ENCODE peak calls at places on chromosomes 1 and 21, in eight cellular contexts. One of them, this sample, is unnamed.
A peak's percentile ranks its signal among the peaks of the same experiment; 100 is the strongest.

GRCh38 chr1:43034195-43034658 is 75.6 kb upstream of the SLC2A1 start:
- DNase-seq in progenitor cell of endocrine pancreas: no peak
- DNase-seq in psoas muscle: no peak
- DNase-seq in astrocyte of the spinal cord: no peak
- DNase-seq in cardiac fibroblast: no peak
- DNase-seq in IMR-90: no peak
- DNase-seq in MM.1S: no peak
- DNase-seq in thoracic aorta: no peak
- DNase-seq in this sample: no peak

GRCh38 chr1:181100015-181100905 is 11.8 kb downstream of the IER5 start:
- DNase-seq in psoas muscle: no peak
- DNase-seq in cardiac fibroblast: no peak
- DNase-seq in thoracic aorta: no peak
- DNase-seq in MM.1S: no peak
- DNase-seq in progenitor cell of endocrine pancreas: no peak
- DNase-seq in astrocyte of the spinal cord: no peak
- DNase-seq in IMR-90: no peak
- DNase-seq in this sample: no peak

GRCh38 chr1:25768999-25769398 is 31.0 kb upstream of the SELENON start:
- DNase-seq in progenitor cell of endocrine pancreas: no peak
- DNase-seq in thoracic aorta: no peak
- DNase-seq in MM.1S: no peak
- DNase-seq in astrocyte of the spinal cord: no peak
- DNase-seq in psoas muscle: no peak
- DNase-seq in IMR-90: no peak
- DNase-seq in cardiac fibroblast: no peak
- DNase-seq in this sample: no peak

GRCh38 chr1:229869225-229869624 is 197.8 kb upstream of the GALNT2 start:
- DNase-seq in thoracic aorta: no peak
- DNase-seq in progenitor cell of endocrine pancreas: no peak
- DNase-seq in cardiac fibroblast: no peak
- DNase-seq in psoas muscle: no peak
- DNase-seq in astrocyte of the spinal cord: peak; percentile 50
- DNase-seq in IMR-90: no peak
- DNase-seq in MM.1S: no peak
- DNase-seq in this sample: no peak

GRCh38 chr1:169100208-169100882 is 6.1 kb upstream of the ATP1B1 start:
- DNase-seq in thoracic aorta: no peak
- DNase-seq in MM.1S: no peak
- DNase-seq in cardiac fibroblast: no peak
- DNase-seq in progenitor cell of endocrine pancreas: no peak
- DNase-seq in psoas muscle: no peak
- DNase-seq in astrocyte of the spinal cord: no peak
- DNase-seq in IMR-90: no peak
- DNase-seq in this sample: no peak

GRCh38 chr1:33657833-33658232 is 185.4 kb downstream of the ZSCAN20 start:
- DNase-seq in cardiac fibroblast: no peak
- DNase-seq in thoracic aorta: no peak
- DNase-seq in astrocyte of the spinal cord: no peak
- DNase-seq in IMR-90: no peak
- DNase-seq in MM.1S: no peak
- DNase-seq in progenitor cell of endocrine pancreas: no peak
- DNase-seq in psoas muscle: no peak
- DNase-seq in this sample: no peak

GRCh38 chr21:33396436-33396835 is 6.8 kb upstream of the IFNGR2 start:
- DNase-seq in IMR-90: no peak
- DNase-seq in psoas muscle: no peak
- DNase-seq in MM.1S: no peak
- DNase-seq in astrocyte of the spinal cord: no peak
- DNase-seq in progenitor cell of endocrine pancreas: no peak
- DNase-seq in thoracic aorta: no peak
- DNase-seq in cardiac fibroblast: no peak
- DNase-seq in this sample: no peak

GRCh38 chr1:99527078-99527477 is 118.8 kb upstream of the PALMD start:
- DNase-seq in cardiac fibroblast: peak; percentile 56
- DNase-seq in astrocyte of the spinal cord: peak; percentile 36
- DNase-seq in thoracic aorta: no peak
- DNase-seq in MM.1S: no peak
- DNase-seq in IMR-90: peak; percentile 20
- DNase-seq in progenitor cell of endocrine pancreas: no peak
- DNase-seq in psoas muscle: no peak
- DNase-seq in this sample: no peak

GRCh38 chr1:48851638-48852037 is 74.9 kb upstream of the BEND5 start:
- DNase-seq in cardiac fibroblast: peak; percentile 28
- DNase-seq in MM.1S: peak; percentile 10
- DNase-seq in psoas muscle: no peak
- DNase-seq in astrocyte of the spinal cord: no peak
- DNase-seq in IMR-90: no peak
- DNase-seq in progenitor cell of endocrine pancreas: no peak
- DNase-seq in thoracic aorta: no peak
- DNase-seq in this sample: no peak

GRCh38 chr1:193543259-193543658 is 356.8 kb upstream of the B3GALT2 start:
- DNase-seq in cardiac fibroblast: peak; percentile 2
- DNase-seq in progenitor cell of endocrine pancreas: no peak
- DNase-seq in psoas muscle: no peak
- DNase-seq in IMR-90: no peak
- DNase-seq in astrocyte of the spinal cord: no peak
- DNase-seq in MM.1S: no peak
- DNase-seq in thoracic aorta: no peak
- DNase-seq in this sample: no peak

GRCh38 chr1:35539824-35540261 is 17.4 kb downstream of the KIAA0319L start:
- DNase-seq in astrocyte of the spinal cord: peak; percentile 64
- DNase-seq in psoas muscle: no peak
- DNase-seq in cardiac fibroblast: peak; percentile 53
- DNase-seq in thoracic aorta: no peak
- DNase-seq in IMR-90: peak; percentile 80
- DNase-seq in progenitor cell of endocrine pancreas: no peak
- DNase-seq in MM.1S: peak; percentile 11
- DNase-seq in this sample: no peak

GRCh38 chr1:185531838-185532237 is 202.4 kb upstream of the HMCN1 start:
- DNase-seq in IMR-90: no peak
- DNase-seq in astrocyte of the spinal cord: no peak
- DNase-seq in progenitor cell of endocrine pancreas: no peak
- DNase-seq in thoracic aorta: no peak
- DNase-seq in cardiac fibroblast: no peak
- DNase-seq in psoas muscle: no peak
- DNase-seq in MM.1S: no peak
- DNase-seq in this sample: no peak

GRCh38 chr1:44885406-44885805 is 42.4 kb upstream of the PTCH2 start:
- DNase-seq in MM.1S: no peak
- DNase-seq in astrocyte of the spinal cord: no peak
- DNase-seq in IMR-90: no peak
- DNase-seq in psoas muscle: no peak
- DNase-seq in progenitor cell of endocrine pancreas: no peak
- DNase-seq in thoracic aorta: no peak
- DNase-seq in cardiac fibroblast: no peak
- DNase-seq in this sample: no peak

GRCh38 chr1:19460535-19461351 is 24.6 kb downstream of the CAPZB start:
- DNase-seq in progenitor cell of endocrine pancreas: no peak
- DNase-seq in psoas muscle: no peak
- DNase-seq in thoracic aorta: no peak
- DNase-seq in astrocyte of the spinal cord: no peak
- DNase-seq in MM.1S: no peak
- DNase-seq in IMR-90: no peak
- DNase-seq in cardiac fibroblast: no peak
- DNase-seq in this sample: no peak

GRCh38 chr1:214862421-214862820 is 220.1 kb upstream of the KCNK2 start:
- DNase-seq in thoracic aorta: no peak
- DNase-seq in progenitor cell of endocrine pancreas: no peak
- DNase-seq in cardiac fibroblast: peak; percentile 63
- DNase-seq in astrocyte of the spinal cord: peak; percentile 33
- DNase-seq in psoas muscle: no peak
- DNase-seq in MM.1S: no peak
- DNase-seq in IMR-90: peak; percentile 74
- DNase-seq in this sample: no peak

GRCh38 chr1:238409947-238410346 is 519.2 kb upstream of the ZP4 start:
- DNase-seq in astrocyte of the spinal cord: peak; percentile 79
- DNase-seq in MM.1S: no peak
- DNase-seq in psoas muscle: no peak
- DNase-seq in progenitor cell of endocrine pancreas: no peak
- DNase-seq in thoracic aorta: no peak
- DNase-seq in IMR-90: peak; percentile 44
- DNase-seq in cardiac fibroblast: peak; percentile 70
- DNase-seq in this sample: no peak

GRCh38 chr1:118783095-118783758 is 204.9 kb downstream of the TBX15 start:
- DNase-seq in cardiac fibroblast: no peak
- DNase-seq in progenitor cell of endocrine pancreas: no peak
- DNase-seq in IMR-90: no peak
- DNase-seq in psoas muscle: no peak
- DNase-seq in thoracic aorta: no peak
- DNase-seq in astrocyte of the spinal cord: no peak
- DNase-seq in MM.1S: no peak
- DNase-seq in this sample: no peak

GRCh38 chr1:154716012-154716411 is 108.0 kb upstream of the ADAR start:
- DNase-seq in thoracic aorta: no peak
- DNase-seq in MM.1S: no peak
- DNase-seq in psoas muscle: no peak
- DNase-seq in progenitor cell of endocrine pancreas: no peak
- DNase-seq in cardiac fibroblast: peak; percentile 39
- DNase-seq in IMR-90: no peak
- DNase-seq in astrocyte of the spinal cord: no peak
- DNase-seq in this sample: no peak

GRCh38 chr1:29306471-29307140 is 70.3 kb downstream of the PTPRU start:
- DNase-seq in MM.1S: no peak
- DNase-seq in cardiac fibroblast: no peak
- DNase-seq in IMR-90: no peak
- DNase-seq in progenitor cell of endocrine pancreas: no peak
- DNase-seq in thoracic aorta: no peak
- DNase-seq in psoas muscle: no peak
- DNase-seq in astrocyte of the spinal cord: no peak
- DNase-seq in this sample: peak; percentile 9

GRCh38 chr1:202798260-202798659 is 10.0 kb downstream of the KDM5B start:
- DNase-seq in IMR-90: no peak
- DNase-seq in cardiac fibroblast: no peak
- DNase-seq in MM.1S: peak; percentile 68
- DNase-seq in astrocyte of the spinal cord: no peak
- DNase-seq in psoas muscle: no peak
- DNase-seq in thoracic aorta: no peak
- DNase-seq in progenitor cell of endocrine pancreas: no peak
- DNase-seq in this sample: no peak

GRCh38 chr1:90837420-90837819 is 120.3 kb upstream of the BARHL2 start:
- DNase-seq in thoracic aorta: no peak
- DNase-seq in MM.1S: no peak
- DNase-seq in IMR-90: no peak
- DNase-seq in psoas muscle: no peak
- DNase-seq in cardiac fibroblast: no peak
- DNase-seq in astrocyte of the spinal cord: no peak
- DNase-seq in progenitor cell of endocrine pancreas: no peak
- DNase-seq in this sample: no peak
- TF ChIP-seq CTCF in thoracic aorta: no peak
- TF ChIP-seq CTCF in MM.1S: no peak
- TF ChIP-seq CTCF in IMR-90: no peak
- TF ChIP-seq CTCF in psoas muscle: no peak
- TF ChIP-seq CTCF in cardiac fibroblast: no peak
- TF ChIP-seq CTCF in astrocyte of the spinal cord: no peak
- TF ChIP-seq CTCF in progenitor cell of endocrine pancreas: no peak
- TF ChIP-seq CTCF in this sample: no peak

DNA sequence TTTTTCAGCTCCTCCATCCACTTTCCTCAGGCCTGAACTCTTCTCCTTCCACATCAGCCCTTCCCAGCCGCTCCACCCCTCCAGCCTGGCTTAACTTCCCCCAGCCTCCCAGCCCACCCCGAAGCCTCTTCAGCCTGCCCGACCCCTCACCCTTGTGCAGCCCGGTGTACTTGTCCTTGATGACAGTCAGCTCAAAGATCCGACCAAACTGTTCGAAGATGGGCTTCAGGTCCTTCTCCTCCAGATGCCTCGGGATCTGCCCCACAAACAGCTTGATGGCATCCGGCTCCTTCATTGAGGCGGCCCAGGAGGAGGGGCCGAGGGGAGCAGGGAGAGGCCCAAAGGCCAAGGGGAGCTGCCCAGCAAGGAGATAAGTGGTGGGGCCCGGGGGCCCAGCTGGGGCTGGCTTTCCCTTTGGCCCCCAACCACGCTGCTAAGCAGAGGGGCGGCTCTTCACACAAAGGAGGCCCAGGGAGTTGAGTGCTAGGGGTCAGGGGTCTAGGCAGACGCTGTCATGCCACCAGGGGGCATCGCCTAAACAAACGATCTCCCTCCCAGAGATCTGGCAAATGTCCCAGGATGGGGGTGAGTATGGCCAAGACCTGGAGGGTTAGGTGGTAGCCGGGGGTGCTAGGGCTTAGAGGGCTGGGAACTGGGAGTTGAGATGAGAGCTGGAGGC is 738 bp downstream of the CELF3 start:
- DNase-seq in psoas muscle: no peak
- DNase-seq in MM.1S: no peak
- DNase-seq in thoracic aorta: no peak
- DNase-seq in progenitor cell of endocrine pancreas: no peak
- DNase-seq in cardiac fibroblast: no peak
- DNase-seq in astrocyte of the spinal cord: no peak
- DNase-seq in IMR-90: no peak
- DNase-seq in this sample: peak; percentile 82
- TF ChIP-seq CTCF in psoas muscle: no peak
- TF ChIP-seq CTCF in MM.1S: peak; percentile 29
- TF ChIP-seq CTCF in thoracic aorta: no peak
- TF ChIP-seq CTCF in progenitor cell of endocrine pancreas: peak; percentile 52
- TF ChIP-seq CTCF in cardiac fibroblast: no peak
- TF ChIP-seq CTCF in astrocyte of the spinal cord: no peak
- TF ChIP-seq CTCF in IMR-90: no peak
- TF ChIP-seq CTCF in this sample: peak; percentile 79

GRCh38 chr1:39643705-39644104 is 4.3 kb upstream of the HEYL start:
- DNase-seq in thoracic aorta: no peak
- DNase-seq in cardiac fibroblast: no peak
- DNase-seq in psoas muscle: no peak
- DNase-seq in progenitor cell of endocrine pancreas: no peak
- DNase-seq in IMR-90: no peak
- DNase-seq in astrocyte of the spinal cord: no peak
- DNase-seq in MM.1S: no peak
- DNase-seq in this sample: no peak

GRCh38 chr1:39648496-39648895 is 9.1 kb upstream of the HEYL start:
- DNase-seq in MM.1S: no peak
- DNase-seq in psoas muscle: no peak
- DNase-seq in progenitor cell of endocrine pancreas: no peak
- DNase-seq in thoracic aorta: no peak
- DNase-seq in cardiac fibroblast: peak; percentile 34
- DNase-seq in astrocyte of the spinal cord: no peak
- DNase-seq in IMR-90: no peak
- DNase-seq in this sample: no peak

GRCh38 chr1:39645411-39646043 is 6.1 kb upstream of the HEYL start:
- DNase-seq in thoracic aorta: no peak
- DNase-seq in psoas muscle: no peak
- DNase-seq in progenitor cell of endocrine pancreas: no peak
- DNase-seq in IMR-90: no peak
- DNase-seq in astrocyte of the spinal cord: no peak
- DNase-seq in cardiac fibroblast: no peak
- DNase-seq in MM.1S: no peak
- DNase-seq in this sample: no peak

GRCh38 chr1:39647247-39647646 is 7.8 kb upstream of the HEYL start:
- DNase-seq in IMR-90: no peak
- DNase-seq in MM.1S: no peak
- DNase-seq in cardiac fibroblast: no peak
- DNase-seq in psoas muscle: no peak
- DNase-seq in thoracic aorta: no peak
- DNase-seq in astrocyte of the spinal cord: no peak
- DNase-seq in progenitor cell of endocrine pancreas: no peak
- DNase-seq in this sample: no peak

GRCh38 chr1:39646232-39647081 is 7.0 kb upstream of the HEYL start:
- DNase-seq in IMR-90: peak; percentile 79
- DNase-seq in psoas muscle: peak; percentile 79
- DNase-seq in thoracic aorta: no peak
- DNase-seq in cardiac fibroblast: peak; percentile 79
- DNase-seq in astrocyte of the spinal cord: peak; percentile 45
- DNase-seq in progenitor cell of endocrine pancreas: peak; percentile 42
- DNase-seq in MM.1S: no peak
- DNase-seq in this sample: peak; percentile 73
- TF ChIP-seq CTCF in IMR-90: no peak
- TF ChIP-seq CTCF in psoas muscle: no peak
- TF ChIP-seq CTCF in thoracic aorta: no peak
- TF ChIP-seq CTCF in cardiac fibroblast: peak; percentile 1
- TF ChIP-seq CTCF in astrocyte of the spinal cord: no peak
- TF ChIP-seq CTCF in progenitor cell of endocrine pancreas: no peak
- TF ChIP-seq CTCF in MM.1S: no peak
- TF ChIP-seq CTCF in this sample: no peak

GRCh38 chr1:199295102-199295501 is 656.3 kb downstream of the PTPRC start:
- DNase-seq in thoracic aorta: no peak
- DNase-seq in MM.1S: no peak
- DNase-seq in cardiac fibroblast: no peak
- DNase-seq in astrocyte of the spinal cord: no peak
- DNase-seq in psoas muscle: no peak
- DNase-seq in IMR-90: no peak
- DNase-seq in progenitor cell of endocrine pancreas: no peak
- DNase-seq in this sample: no peak
- TF ChIP-seq CTCF in thoracic aorta: no peak
- TF ChIP-seq CTCF in MM.1S: no peak
- TF ChIP-seq CTCF in cardiac fibroblast: no peak
- TF ChIP-seq CTCF in astrocyte of the spinal cord: no peak
- TF ChIP-seq CTCF in psoas muscle: no peak
- TF ChIP-seq CTCF in IMR-90: no peak
- TF ChIP-seq CTCF in progenitor cell of endocrine pancreas: no peak
- TF ChIP-seq CTCF in this sample: no peak